ENCODE peak calls at places on chromosomes 7 and 10, in eight cellular contexts. G, X, H, N, U, W, A and V are unnamed samples.

GRCh38 chr7:155252958-155253501 is 44.6 kb upstream of the INSIG1 start:
- DNase-seq in G (no peak), X (no peak), H (no peak), N (no peak), U (no peak), W (no peak), A (no peak), V (no peak)

GRCh38 chr10:33612116-33612515 is 277.6 kb upstream of the NRP1 start:
- DNase-seq in G (no peak), X (no peak), H (no peak), N (peak), U (no peak), W (no peak), A (peak), V (no peak)

GRCh38 chr7:116030626-116031276 is at the start of gene TFEC:
- DNase-seq in G (peak), X (no peak), H (no peak), N (peak), U (no peak), W (no peak), A (peak), V (no peak)

GRCh38 chr7:3591150-3591549 is 290.1 kb downstream of the SDK1 start:
- DNase-seq in G (no peak), X (no peak), H (no peak), N (no peak), U (no peak), W (no peak), A (no peak), V (no peak)

GRCh38 chr10:37803269-37803668 is 54.1 kb downstream of the ZNF248 start:
- DNase-seq in G (no peak), X (no peak), H (no peak), N (no peak), U (no peak), W (no peak), A (no peak), V (no peak)

GRCh38 chr7:93717217-93717900 is 142.8 kb upstream of the CALCR start:
- DNase-seq in G (no peak), X (no peak), H (no peak), N (peak), U (no peak), W (no peak), A (peak), V (no peak)

GRCh38 chr7:119944601-119944972 is 328.4 kb upstream of the KCND2 start:
- DNase-seq in G (no peak), X (no peak), H (no peak), N (no peak), U (no peak), W (no peak), A (no peak), V (no peak)

GRCh38 chr7:18693401-18693800 is 197.9 kb downstream of the HDAC9 start:
- DNase-seq in G (peak), X (no peak), H (no peak), N (peak), U (no peak), W (no peak), A (peak), V (peak)

GRCh38 chr10:131056091-131056490 is 255.4 kb downstream of the TCERG1L start:
- DNase-seq in G (no peak), X (no peak), H (no peak), N (no peak), U (no peak), W (no peak), A (no peak), V (no peak)

GRCh38 chr10:79068203-79068561 is 584 bp upstream of the ZMIZ1 start:
- DNase-seq in G (no peak), X (peak), H (no peak), N (peak), U (no peak), W (no peak), A (peak), V (peak)
- TF ChIP-seq CTCF in G (peak), X (no peak), H (no peak), N (no peak), U (no peak), W (no peak), A (no peak), V (no peak)

GRCh38 chr7:79308176-79308575 is 145.3 kb downstream of the MAGI2 start:
- DNase-seq in G (no peak), X (no peak), H (no peak), N (peak), U (no peak), W (no peak), A (peak), V (no peak)
- TF ChIP-seq CTCF in G (peak), X (no peak), H (peak), N (peak), U (no peak), W (no peak), A (peak), V (no peak)

GRCh38 chr10:17616403-17617030 is 657 bp downstream of the HACD1 start:
- DNase-seq in G (peak), X (peak), H (peak), N (peak), U (no peak), W (peak), A (peak), V (peak)

GRCh38 chr10:17622061-17622460 is 4.9 kb upstream of the HACD1 start:
- DNase-seq in G (no peak), X (no peak), H (no peak), N (no peak), U (no peak), W (no peak), A (peak), V (no peak)

GRCh38 chr10:17617031-17617911 is at the start of gene HACD1:
- DNase-seq in G (peak), X (peak), H (peak), N (peak), U (no peak), W (peak), A (peak), V (peak)
- TF ChIP-seq CTCF in G (peak), X (peak), H (peak), N (peak), U (no peak), W (no peak), A (peak), V (no peak)

GRCh38 chr10:58431903-58432302 is 46.7 kb downstream of the TFAM start:
- DNase-seq in G (no peak), X (no peak), H (no peak), N (no peak), U (no peak), W (no peak), A (peak), V (no peak)

GRCh38 chr10:58438340-58438739 is 53.1 kb downstream of the TFAM start:
- DNase-seq in G (peak), X (no peak), H (no peak), N (peak), U (no peak), W (no peak), A (peak), V (no peak)

GRCh38 chr10:58436071-58436470 is 50.9 kb downstream of the TFAM start:
- DNase-seq in G (no peak), X (no peak), H (no peak), N (peak), U (no peak), W (no peak), A (peak), V (peak)

GRCh38 chr10:58438986-58439385 is 53.8 kb downstream of the TFAM start:
- DNase-seq in G (no peak), X (no peak), H (no peak), N (no peak), U (no peak), W (no peak), A (no peak), V (no peak)

DNA sequence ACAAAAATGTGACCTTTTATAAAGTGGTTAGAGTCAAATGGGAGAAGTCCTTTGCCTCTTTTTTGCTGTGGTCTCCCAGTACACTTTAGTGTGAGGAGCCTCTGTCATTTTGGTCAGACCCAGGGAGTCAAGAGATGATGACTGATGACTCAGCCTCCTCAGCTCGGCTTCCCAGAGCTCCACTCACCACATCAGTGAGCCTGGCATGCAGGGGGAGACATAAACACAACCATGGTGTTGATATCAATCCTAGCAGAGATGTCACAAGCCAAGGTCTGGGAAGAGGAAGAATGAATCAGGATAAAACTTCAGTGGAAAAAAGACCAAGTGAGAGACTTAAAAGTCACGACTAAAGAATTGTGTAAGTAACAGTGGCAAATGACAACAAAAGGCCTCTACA is 50.1 kb downstream of the TFAM start:
- DNase-seq in G (peak), X (peak), H (peak), N (peak), U (no peak), W (peak), A (peak), V (no peak)
- TF ChIP-seq CTCF in G (peak), X (no peak), H (no peak), N (peak), U (no peak), W (no peak), A (peak), V (no peak)

DNA sequence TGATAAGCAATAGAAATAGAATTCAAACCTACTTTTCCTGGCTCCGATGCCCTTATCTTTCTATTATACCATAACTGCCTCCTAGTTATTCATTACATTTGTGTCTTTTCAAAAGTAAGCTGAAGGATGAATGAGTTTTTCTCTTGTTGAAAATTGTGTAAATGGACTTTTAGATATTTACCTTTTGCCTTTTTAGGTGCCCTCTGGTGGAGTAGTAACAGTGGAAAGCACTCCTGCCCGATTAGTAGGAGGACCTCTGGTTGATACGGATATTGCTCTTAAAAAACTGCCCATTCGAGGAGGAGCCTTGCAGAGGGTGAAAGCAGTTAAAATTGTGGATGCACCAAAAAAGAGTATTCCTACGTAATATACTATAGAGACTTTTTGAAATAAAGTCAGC is 11.2 kb downstream of the FAM237B start:
- DNase-seq in G (no peak), X (no peak), H (no peak), N (no peak), U (no peak), W (no peak), A (no peak), V (no peak)
- TF ChIP-seq CTCF in G (no peak), X (no peak), H (no peak), N (no peak), U (no peak), W (no peak), A (no peak), V (no peak)

DNA sequence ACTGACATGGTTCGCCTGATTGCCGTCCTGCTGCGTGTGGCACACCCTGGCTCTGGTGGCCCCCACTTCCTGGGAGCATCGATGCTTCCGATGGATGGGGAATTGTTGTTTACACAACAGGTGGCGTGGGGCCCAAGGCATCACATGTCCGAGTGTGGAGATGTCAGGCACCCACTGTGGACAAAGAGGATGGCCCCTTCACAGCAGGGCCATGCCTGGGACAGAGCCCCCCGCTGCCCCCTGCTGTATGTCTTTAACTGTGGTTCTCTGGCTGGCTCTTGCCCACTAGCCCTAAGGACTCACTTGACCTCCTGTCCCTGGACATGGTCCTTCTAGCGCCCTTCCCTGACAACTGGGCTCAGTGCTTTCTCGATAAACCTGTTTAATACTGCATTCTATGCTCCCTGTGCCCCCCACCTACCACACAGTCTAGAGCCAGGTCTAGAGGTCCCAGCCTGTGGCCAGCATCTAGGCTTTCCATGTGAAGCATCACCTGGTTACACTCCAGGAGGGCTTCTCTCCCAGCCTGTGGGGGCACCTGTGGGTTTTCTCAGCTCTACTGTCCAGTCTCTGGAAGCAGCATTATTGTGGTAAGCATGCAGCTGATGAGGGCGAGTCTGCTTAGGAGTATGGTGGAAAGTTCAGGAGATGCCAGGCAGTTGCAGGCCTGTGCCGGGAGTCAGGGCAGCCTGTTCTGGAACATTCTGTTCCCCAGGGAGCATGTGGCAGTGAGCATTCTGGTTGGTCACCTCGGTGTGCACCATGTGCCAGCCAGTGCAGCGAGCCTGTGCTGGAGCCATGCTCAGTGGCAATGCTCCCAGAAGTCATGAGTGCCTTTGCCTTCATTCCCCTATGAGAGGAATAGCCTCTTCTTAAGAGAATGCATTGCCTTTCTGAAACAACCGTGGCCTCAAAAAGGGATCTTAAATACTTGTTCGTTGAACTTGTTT is 10.4 kb downstream of the ADCY1 start:
- DNase-seq in G (no peak), X (no peak), H (no peak), N (no peak), U (no peak), W (no peak), A (no peak), V (no peak)
- TF ChIP-seq CTCF in G (no peak), X (no peak), H (no peak), N (no peak), U (no peak), W (no peak), A (no peak), V (no peak)

GRCh38 chr10:125161570-125162139 is 1.3 kb upstream of the CTBP2 start:
- DNase-seq in G (peak), X (no peak), H (peak), N (no peak), U (no peak), W (no peak), A (peak), V (peak)
- TF ChIP-seq CTCF in G (peak), X (no peak), H (peak), N (no peak), U (no peak), W (no peak), A (peak), V (peak)

GRCh38 chr10:124282326-124282725 is 136.4 kb downstream of the OAT start:
- DNase-seq in G (no peak), X (no peak), H (no peak), N (no peak), U (no peak), W (no peak), A (no peak), V (no peak)
- TF ChIP-seq CTCF in G (no peak), X (no peak), H (no peak), N (no peak), U (no peak), W (no peak), A (no peak), V (no peak)